ENCODE peak calls at places on chromosomes 7 and 10, in nine cellular contexts. L is COLO829, X is endodermal cell, V is Calu3, S is RPMI7951, Z is activated T-cell treated with anti-CD3 and anti-CD28 coated beads for 48 hours, R is NCI-H524 treated with DMSO at 0.1 percent for 48 hours, P is amygdala, D is mucosa of gallbladder. T is an unnamed sample.

GRCh38 chr7:30112103-30112713 is 22.6 kb upstream of the MTURN start:
- DNase-seq in R (no peak), X (no peak), S (no peak), Z (no peak), V (no peak), D (no peak), P (no peak), L (no peak), T (no peak)

GRCh38 chr10:24349379-24350110 is 140.6 kb downstream of the KIAA1217 start:
- DNase-seq in Z (no peak), R (no peak), P (no peak), S (peak; percentile 87), X (no peak), D (no peak), V (no peak), L (no peak), T (no peak)

GRCh38 chr7:43439631-43440401 is 143.1 kb upstream of the STK17A start:
- DNase-seq in V (peak; percentile 74), S (peak; percentile 63), L (peak; percentile 71), R (no peak), D (peak; percentile 18), Z (peak; percentile 52), X (peak; percentile 87), P (no peak), T (peak; percentile 77)

GRCh38 chr7:79317728-79318127 is 135.7 kb downstream of the MAGI2 start:
- DNase-seq in P (no peak), X (peak; percentile 61), D (peak; percentile 38), S (peak; percentile 28), R (no peak), L (peak; percentile 31), Z (no peak), V (no peak), T (peak; percentile 76)

GRCh38 chr7:157000047-157000726 is 10.3 kb downstream of the MNX1 start:
- DNase-seq in R (no peak), X (peak; percentile 66), V (no peak), L (no peak), D (no peak), S (no peak), Z (no peak), P (no peak), T (no peak)

GRCh38 chr10:31929260-31929985 is 792 bp upstream of the ARHGAP12 start:
- DNase-seq in P (peak; percentile 33), S (peak; percentile 63), R (no peak), D (peak; percentile 69), X (peak; percentile 84), V (peak; percentile 44), Z (no peak), L (no peak), T (peak; percentile 71)

GRCh38 chr10:114550756-114551290 is 107.3 kb downstream of the ABLIM1 start:
- DNase-seq in X (no peak), V (no peak), Z (no peak), D (no peak), S (peak; percentile 21), R (no peak), P (no peak), L (no peak), T (peak; percentile 78)

GRCh38 chr10:11557513-11557912 is 53.9 kb downstream of the USP6NL start:
- DNase-seq in V (no peak), R (no peak), S (no peak), L (no peak), P (no peak), X (no peak), D (no peak), Z (no peak), T (no peak)

GRCh38 chr7:4040031-4040928 is 641.8 kb upstream of the FOXK1 start:
- DNase-seq in L (no peak), S (no peak), X (no peak), P (no peak), Z (no peak), V (no peak), D (no peak), R (no peak), T (no peak)

GRCh38 chr10:89403043-89403442 is 10.6 kb downstream of the IFIT1 start:
- DNase-seq in S (no peak), L (no peak), D (no peak), R (no peak), Z (no peak), P (no peak), V (no peak), X (no peak), T (no peak)

GRCh38 chr7:27661776-27662489 is 750 bp downstream of the HIBADH start:
- DNase-seq in V (peak; percentile 52), D (no peak), R (no peak), Z (peak; percentile 6), S (peak; percentile 30), L (peak; percentile 31), P (peak; percentile 40), X (peak; percentile 82), T (peak; percentile 55)

GRCh38 chr7:106757846-106758245 is 96.9 kb upstream of the CCDC71L start:
- DNase-seq in R (no peak), D (peak; percentile 32), P (no peak), V (no peak), Z (no peak), X (no peak), S (peak; percentile 62), L (no peak), T (no peak)

GRCh38 chr10:95588025-95588424 is 26.9 kb upstream of the SORBS1 start:
- DNase-seq in L (no peak), X (no peak), P (no peak), V (no peak), S (no peak), R (no peak), Z (no peak), D (peak; percentile 16), T (no peak)

GRCh38 chr10:132165416-132165980 is 21.2 kb upstream of the DPYSL4 start:
- DNase-seq in L (no peak), Z (no peak), V (no peak), S (no peak), X (no peak), D (no peak), P (no peak), R (no peak), T (no peak)

GRCh38 chr7:303425-303824 is 13.5 kb downstream of the FOXL3 start:
- DNase-seq in S (no peak), X (no peak), V (no peak), Z (no peak), D (no peak), P (no peak), L (no peak), R (no peak), T (no peak)

GRCh38 chr7:121020243-121020642 is 31.7 kb downstream of the CPED1 start:
- DNase-seq in Z (no peak), X (no peak), V (no peak), D (no peak), S (peak; percentile 46), R (no peak), L (no peak), P (no peak), T (no peak)

GRCh38 chr7:106021211-106022067 is 58.4 kb downstream of the CDHR3 start:
- DNase-seq in V (no peak), R (no peak), X (peak; percentile 77), D (no peak), Z (no peak), L (no peak), P (no peak), S (peak; percentile 61), T (no peak)

GRCh38 chr10:36531621-36532020 is 593.8 kb upstream of the ANKRD30A start:
- DNase-seq in P (no peak), V (no peak), D (no peak), X (no peak), L (no peak), Z (no peak), S (peak; percentile 73), R (no peak), T (no peak)

T was measured in hepatocyte.